ENCODE peak calls at places on chromosomes 11 and 22, in five cellular contexts. I is esophagus squamous epithelium, X is right lobe of liver, N is kidney, M is PC-9. G is an unnamed sample.
A peak's percentile ranks its signal among the peaks of the same experiment; 100 is the strongest.

GRCh38 chr11:70493089-70493474 is 94.8 kb downstream of the CTTN start:
- DNase-seq in I (no peak), X (peak; percentile 23), N (no peak), M (no peak), G (no peak)

GRCh38 chr22:41245917-41246499 is 5.3 kb upstream of the CHADL start:
- DNase-seq in I (no peak), X (no peak), N (no peak), M (no peak), G (no peak)

GRCh38 chr22:31241936-31242335 is 29.8 kb downstream of the LIMK2 start:
- DNase-seq in I (no peak), X (no peak), N (no peak), M (peak; percentile 71), G (peak; percentile 61)

GRCh38 chr22:18088825-18089568 is 11.2 kb downstream of the PEX26 start:
- DNase-seq in I (no peak), X (no peak), N (no peak), M (no peak), G (no peak)

GRCh38 chr11:13317293-13318080 is 39.9 kb downstream of the BMAL1 start:
- DNase-seq in I (no peak), X (no peak), N (no peak), M (no peak), G (no peak)

GRCh38 chr11:77175021-77175842 is 47.2 kb downstream of the MYO7A start:
- DNase-seq in I (no peak), X (peak; percentile 46), N (peak; percentile 53), M (no peak), G (no peak)

GRCh38 chr22:43851058-43851978 is 11.0 kb downstream of the SULT4A1 start:
- DNase-seq in I (no peak), X (no peak), N (peak; percentile 27), M (no peak), G (no peak)

GRCh38 chr11:62667460-62667859 is 2.3 kb downstream of the CSKMT start:
- DNase-seq in I (no peak), X (no peak), N (no peak), M (no peak), G (no peak)

GRCh38 chr11:26134481-26135355 is 197.2 kb upstream of the ANO3 start:
- DNase-seq in I (no peak), X (no peak), N (no peak), M (no peak), G (peak; percentile 3)

GRCh38 chr11:8832571-8833260 is 78.3 kb upstream of the AKIP1 start:
- DNase-seq in I (no peak), X (no peak), N (peak; percentile 73), M (peak; percentile 67), G (no peak)

GRCh38 chr11:117795726-117796455 is 1.1 kb downstream of the DSCAML1 start:
- DNase-seq in I (no peak), X (no peak), N (peak; percentile 83), M (no peak), G (no peak)

GRCh38 chr11:35012467-35013191 is 96.2 kb downstream of the PDHX start:
- DNase-seq in I (no peak), X (no peak), N (no peak), M (no peak), G (no peak)

GRCh38 chr11:15158351-15159015 is 43.8 kb downstream of the INSC start:
- DNase-seq in I (no peak), X (no peak), N (no peak), M (peak; percentile 40), G (no peak)

GRCh38 chr11:12139144-12139881 is 28.9 kb downstream of the MICAL2 start:
- DNase-seq in I (no peak), X (no peak), N (no peak), M (no peak), G (no peak)

GRCh38 chr11:86692317-86692716 is 19.9 kb upstream of the ME3 start:
- DNase-seq in I (no peak), X (no peak), N (no peak), M (no peak), G (no peak)

DNA sequence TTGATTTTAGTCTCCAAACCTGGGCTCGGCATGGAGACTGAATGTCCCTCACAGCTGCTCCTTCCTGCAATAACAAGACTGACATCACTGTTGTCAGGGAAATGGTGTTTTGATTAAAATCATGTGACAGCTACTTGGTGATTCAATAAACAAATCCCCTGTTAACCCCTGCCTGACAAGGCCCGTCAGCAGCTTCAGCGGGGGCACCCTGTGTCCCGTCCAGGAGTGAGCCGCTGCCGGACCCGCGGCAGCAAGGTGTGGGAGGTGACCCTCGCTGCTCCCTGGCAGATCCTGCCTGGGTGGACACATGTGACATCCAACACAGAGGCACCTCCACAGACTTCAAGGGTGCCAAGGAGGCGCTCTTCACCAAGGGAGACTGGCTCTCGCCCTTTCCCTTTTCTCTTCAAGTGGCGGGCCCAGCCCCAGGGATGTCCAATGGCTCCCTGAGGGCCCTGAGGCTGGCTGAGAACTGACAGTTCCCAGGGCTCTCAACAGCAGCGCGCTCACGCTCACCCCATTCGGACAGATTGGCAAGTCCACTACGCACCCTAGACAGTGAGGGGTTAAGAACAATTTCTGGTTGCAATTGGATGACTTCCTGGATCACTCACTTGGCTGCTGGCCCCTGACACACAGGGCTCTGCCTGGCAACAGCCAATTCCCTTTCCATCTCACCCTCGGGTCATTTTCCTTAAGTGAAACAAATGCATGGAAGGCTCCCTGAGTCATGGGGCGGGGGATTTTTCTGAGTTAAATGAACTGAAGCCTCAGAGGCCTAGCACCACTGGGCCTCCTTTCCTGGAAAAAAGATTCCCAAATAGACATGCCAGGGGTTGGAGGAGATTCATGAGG is 30.7 kb downstream of the PPP2R1B start:
- DNase-seq in I (no peak), X (peak; percentile 87), N (peak; percentile 94), M (peak; percentile 98), G (peak; percentile 40)
- H3K4me1 ChIP-seq in I (peaks cover 84% of the 10 kb centered on the region), X (peaks cover 13% of the 10 kb centered on the region), N (peaks cover 61% of the 10 kb centered on the region), M (peaks cover 34% of the 10 kb centered on the region), G (no peaks in the 10 kb centered on the region)

GRCh38 chr11:2138075-2138435 is 1.1 kb downstream of the IGF2 start:
- DNase-seq in I (no peak), X (peak; percentile 47), N (peak; percentile 69), M (no peak), G (no peak)

GRCh38 chr11:2137202-2138071 is 1.8 kb downstream of the IGF2 start:
- DNase-seq in I (no peak), X (peak; percentile 82), N (peak; percentile 89), M (no peak), G (no peak)

GRCh38 chr11:2139118-2139490 is at the start of gene IGF2:
- DNase-seq in I (no peak), X (peak; percentile 40), N (peak; percentile 72), M (no peak), G (no peak)

GRCh38 chr11:2139691-2140337 is 625 bp upstream of the IGF2 start:
- DNase-seq in I (no peak), X (peak; percentile 50), N (peak; percentile 70), M (no peak), G (no peak)

GRCh38 chr11:2138436-2139117 is 612 bp downstream of the IGF2 start:
- DNase-seq in I (no peak), X (peak; percentile 51), N (peak; percentile 74), M (no peak), G (no peak)
- H3K4me3 ChIP-seq in I (peak overlapping the region; percentile 42), X (no peak overlapping the region), N (no peak overlapping the region), M (no peak overlapping the region), G (peak overlapping the region; percentile 11)

GRCh38 chr11:75472081-75472732 is 39.2 kb upstream of the KLHL35 start:
- DNase-seq in I (no peak), X (peak; percentile 41), N (peak; percentile 65), M (no peak), G (no peak)

GRCh38 chr11:75470681-75471080 is 37.7 kb upstream of the KLHL35 start:
- DNase-seq in I (no peak), X (peak; percentile 21), N (peak; percentile 5), M (no peak), G (no peak)

GRCh38 chr11:75469785-75470405 is 36.9 kb upstream of the KLHL35 start:
- DNase-seq in I (no peak), X (peak; percentile 1), N (peak; percentile 3), M (no peak), G (no peak)

GRCh38 chr11:75473684-75474083 is 40.7 kb upstream of the KLHL35 start:
- DNase-seq in I (no peak), X (peak; percentile 37), N (peak; percentile 48), M (no peak), G (no peak)

GRCh38 chr11:75471134-75471943 is 38.3 kb upstream of the KLHL35 start:
- DNase-seq in I (no peak), X (peak; percentile 17), N (peak; percentile 60), M (no peak), G (no peak)
- H3K4me1 ChIP-seq in I (peaks cover 24% of the 10 kb centered on the region), X (no peaks in the 10 kb centered on the region), N (peaks cover 10% of the 10 kb centered on the region), M (no peaks in the 10 kb centered on the region), G (no peaks in the 10 kb centered on the region)

DNA sequence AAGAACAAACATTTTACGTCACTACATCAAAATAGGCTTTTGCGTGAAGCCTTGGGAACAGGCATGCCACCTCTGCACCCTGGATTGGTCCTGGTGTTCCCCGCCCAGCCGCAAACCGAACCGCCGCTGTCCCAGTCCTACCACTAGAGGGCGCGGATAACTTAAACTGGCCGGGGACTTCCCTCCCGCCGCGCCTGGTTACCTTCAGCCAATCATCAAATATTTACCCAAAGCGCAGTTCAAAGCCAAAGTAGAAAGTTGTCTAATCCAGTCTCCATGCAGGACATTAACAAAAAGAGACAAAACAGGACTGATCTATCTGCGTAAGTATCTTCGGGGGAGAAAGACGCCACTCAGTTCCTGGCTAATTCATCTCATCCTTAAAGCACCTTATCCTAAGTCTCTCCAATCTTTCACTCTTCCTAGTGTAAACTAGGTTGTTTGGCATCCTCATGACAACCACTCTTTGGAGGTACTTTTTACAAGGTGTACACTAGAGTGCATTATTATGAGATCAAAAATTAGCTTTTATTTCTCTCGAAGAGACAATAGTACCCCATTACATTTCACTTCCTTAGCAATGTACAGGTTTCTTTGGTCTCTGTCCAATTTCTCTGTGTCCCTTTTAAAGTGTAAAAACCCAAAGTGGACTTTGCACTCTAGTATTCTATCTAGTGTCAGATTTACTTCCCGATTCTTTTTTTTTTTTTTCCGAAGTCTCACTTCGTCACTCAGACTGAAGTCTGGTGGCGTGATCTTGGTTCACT is 3.9 kb upstream of the CRY2 start:
- DNase-seq in I (peak; percentile 48), X (peak; percentile 93), N (peak; percentile 94), M (peak; percentile 86), G (peak; percentile 95)
- H3K4me3 ChIP-seq in I (peak overlapping the region; percentile 4), X (peak overlapping the region; percentile 17), N (no peak overlapping the region), M (peak overlapping the region; percentile 28), G (no peak overlapping the region)

G was measured in small intestine.